ENCODE peak calls at places on chromosome 15, in nine cellular contexts. B, I, D, Y, K, R, N, T and Q are unnamed samples. For H3K9me3, the result is how much of the 10 kb centered on the place peaks cover.

GRCh38 chr15:51796777-51797474 is 32.5 kb upstream of the TMOD3 start:
- DNase-seq in B (no peak), I (peak), D (no peak), Y (no peak), K (no peak), R (no peak), N (no peak), T (no peak), Q (no peak)

GRCh38 chr15:96331141-96331941 is 841 bp downstream of the NR2F2 start:
- DNase-seq in B (peak), I (peak), D (no peak), Y (peak), K (no peak), R (no peak), N (peak), T (no peak), Q (peak)

GRCh38 chr15:49190586-49190985 is 20.5 kb downstream of the GALK2 start:
- DNase-seq in B (no peak), I (no peak), D (no peak), Y (no peak), K (no peak), R (no peak), N (no peak), T (no peak), Q (no peak)

GRCh38 chr15:89377842-89378698 is 43.4 kb upstream of the POLG start:
- DNase-seq in B (no peak), I (peak), D (no peak), Y (no peak), K (no peak), R (no peak), N (no peak), T (no peak), Q (peak)

GRCh38 chr15:59268199-59268979 is 61.7 kb downstream of the LDHAL6B start:
- DNase-seq in B (peak), I (no peak), D (no peak), Y (no peak), K (no peak), R (no peak), N (no peak), T (no peak), Q (no peak)

GRCh38 chr15:83835384-83836010 is 181.6 kb downstream of the ADAMTSL3 start:
- DNase-seq in B (no peak), I (no peak), D (no peak), Y (peak), K (no peak), R (no peak), N (no peak), T (no peak), Q (no peak)

GRCh38 chr15:52111517-52112202 is 915 bp downstream of the BCL2L10 start:
- DNase-seq in B (no peak), I (no peak), D (no peak), Y (no peak), K (no peak), R (no peak), N (no peak), T (no peak), Q (no peak)

GRCh38 chr15:99253381-99254090 is 2.3 kb downstream of the LRRC28 start:
- DNase-seq in B (peak), I (no peak), D (no peak), Y (no peak), K (no peak), R (no peak), N (no peak), T (no peak), Q (no peak)

GRCh38 chr15:62969442-62970089 is 73.0 kb upstream of the TPM1 start:
- DNase-seq in B (no peak), I (no peak), D (no peak), Y (no peak), K (no peak), R (no peak), N (no peak), T (no peak), Q (no peak)

GRCh38 chr15:95407534-95407933 is 923.0 kb upstream of the NR2F2 start:
- DNase-seq in B (no peak), I (no peak), D (no peak), Y (no peak), K (no peak), R (no peak), N (no peak), T (no peak), Q (no peak)

GRCh38 chr15:51931638-51932037 is 39.9 kb downstream of the LEO1 start:
- DNase-seq in B (peak), I (no peak), D (no peak), Y (no peak), K (no peak), R (no peak), N (no peak), T (no peak), Q (no peak)

GRCh38 chr15:74403981-74404563 is 29.7 kb downstream of the SEMA7A start:
- DNase-seq in B (no peak), I (no peak), D (no peak), Y (no peak), K (no peak), R (no peak), N (no peak), T (no peak), Q (no peak)

GRCh38 chr15:99148851-99149276 is 44.0 kb downstream of the SYNM start:
- DNase-seq in B (no peak), I (no peak), D (no peak), Y (no peak), K (no peak), R (peak), N (no peak), T (no peak), Q (no peak)

GRCh38 chr15:75125935-75126334 is 75.7 kb upstream of the C15orf39 start:
- DNase-seq in B (no peak), I (no peak), D (no peak), Y (no peak), K (no peak), R (no peak), N (no peak), T (no peak), Q (no peak)

GRCh38 chr15:33722673-33723015 is 245.7 kb upstream of the CHRM5 start:
- DNase-seq in B (no peak), I (no peak), D (no peak), Y (no peak), K (no peak), R (no peak), N (no peak), T (no peak), Q (no peak)
- H3K27ac ChIP-seq in B (no peak), I (no peak), D (no peak), Y (no peak), K (no peak), R (no peak), N (no peak), T (no peak), Q (no peak)

DNA sequence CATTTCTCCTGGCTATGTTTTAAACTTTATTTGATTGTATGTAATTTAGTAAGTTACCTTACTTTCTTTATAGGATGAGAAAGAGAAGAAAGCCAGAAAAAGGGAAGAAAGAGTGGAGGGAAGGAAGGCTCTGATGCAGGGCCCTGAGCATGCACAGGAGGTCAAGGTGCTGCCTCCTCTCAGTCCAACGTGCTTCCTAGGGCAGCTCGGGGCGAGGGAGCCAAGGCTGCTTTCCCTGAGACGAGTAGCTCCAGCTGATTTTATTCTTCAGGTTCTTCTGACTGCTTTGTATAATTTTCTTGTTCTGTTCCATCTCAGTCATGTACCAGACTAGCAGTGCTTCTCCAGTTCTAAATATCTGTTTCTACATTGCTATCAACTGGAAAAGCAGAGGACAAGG is 3.4 kb downstream of the CORO2B start:
- DNase-seq in B (no peak), I (no peak), D (no peak), Y (no peak), K (no peak), R (no peak), N (no peak), T (no peak), Q (no peak)
- H3K9me3 ChIP-seq in B (under half), I (under half), D (under half), Y (under half), K (under half), R (under half), N (under half), T (under half), Q (under half)

DNA sequence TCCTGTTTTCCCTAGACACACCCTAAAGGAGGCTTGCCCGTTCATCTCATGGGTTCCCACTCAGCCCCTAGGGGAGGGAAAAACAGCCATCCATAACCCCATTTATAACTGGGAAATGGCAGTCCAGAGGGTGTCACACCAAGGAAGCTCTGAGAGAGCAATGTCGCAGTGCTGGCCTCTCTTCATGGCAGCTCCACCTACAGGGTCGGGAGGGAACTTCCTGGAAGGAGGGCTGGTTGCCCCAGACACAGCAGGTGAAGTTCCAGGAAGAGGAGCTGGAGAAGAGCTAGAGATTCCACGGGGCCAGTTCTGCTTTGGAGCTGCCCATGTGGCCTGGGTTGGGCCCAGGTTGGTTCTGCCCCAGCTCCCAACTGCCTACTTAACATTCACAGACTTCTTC is 22.3 kb upstream of the LINGO1 start:
- DNase-seq in B (no peak), I (peak), D (peak), Y (no peak), K (no peak), R (no peak), N (peak), T (no peak), Q (no peak)
- TF ChIP-seq CTCF in B (no peak), I (peak), D (peak), Y (no peak), K (peak), R (peak), N (peak), T (no peak), Q (no peak)

GRCh38 chr15:28987337-28987736 is 101.6 kb downstream of the APBA2 start:
- DNase-seq in B (no peak), I (no peak), D (no peak), Y (no peak), K (no peak), R (no peak), N (no peak), T (no peak), Q (no peak)
- H3K27ac ChIP-seq in B (no peak), I (no peak), D (no peak), Y (no peak), K (no peak), R (no peak), N (no peak), T (no peak), Q (no peak)

DNA sequence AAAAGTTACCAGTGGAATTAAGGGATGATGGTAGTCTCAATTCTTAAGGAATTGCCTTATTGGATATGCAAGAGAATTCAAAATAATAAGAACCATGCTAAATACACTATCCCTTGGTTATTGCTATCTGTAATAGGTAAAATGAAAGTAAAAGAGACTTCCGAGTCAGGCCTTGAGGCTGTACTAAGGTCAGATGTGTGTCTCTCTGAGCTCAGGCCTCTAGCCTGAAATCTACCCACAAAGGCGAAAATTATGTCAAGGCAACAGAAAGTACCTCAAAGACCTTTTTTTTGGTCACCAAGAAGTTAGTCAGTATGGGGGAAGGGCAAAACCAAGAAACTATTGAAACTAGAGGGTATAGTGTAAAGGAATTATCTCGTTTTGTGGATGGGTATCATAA is 382.5 kb upstream of the SEMA6D start:
- DNase-seq in B (no peak), I (no peak), D (no peak), Y (no peak), K (no peak), R (peak), N (no peak), T (no peak), Q (no peak)
- H3K9me3 ChIP-seq in B (under half), I (under half), D (under half), Y (under half), K (under half), R (under half), N (under half), T (under half), Q (under half)

GRCh38 chr15:40337597-40337996 is 3.1 kb downstream of the CCDC9B start:
- DNase-seq in B (no peak), I (no peak), D (no peak), Y (no peak), K (no peak), R (no peak), N (no peak), T (no peak), Q (peak)

GRCh38 chr15:40334541-40334940 is 6.2 kb downstream of the CCDC9B start:
- DNase-seq in B (no peak), I (no peak), D (no peak), Y (no peak), K (no peak), R (no peak), N (no peak), T (no peak), Q (peak)

GRCh38 chr15:40334941-40335795 is 5.6 kb downstream of the CCDC9B start:
- DNase-seq in B (no peak), I (no peak), D (peak), Y (no peak), K (no peak), R (no peak), N (no peak), T (no peak), Q (peak)

GRCh38 chr15:40338041-40338657 is 2.6 kb downstream of the CCDC9B start:
- DNase-seq in B (peak), I (peak), D (peak), Y (peak), K (peak), R (peak), N (peak), T (peak), Q (peak)

GRCh38 chr15:40336129-40337122 is 4.3 kb downstream of the CCDC9B start:
- DNase-seq in B (no peak), I (no peak), D (no peak), Y (no peak), K (no peak), R (peak), N (peak), T (no peak), Q (peak)
- TF ChIP-seq CTCF in B (no peak), I (no peak), D (no peak), Y (no peak), K (no peak), R (peak), N (peak), T (no peak), Q (no peak)

DNA sequence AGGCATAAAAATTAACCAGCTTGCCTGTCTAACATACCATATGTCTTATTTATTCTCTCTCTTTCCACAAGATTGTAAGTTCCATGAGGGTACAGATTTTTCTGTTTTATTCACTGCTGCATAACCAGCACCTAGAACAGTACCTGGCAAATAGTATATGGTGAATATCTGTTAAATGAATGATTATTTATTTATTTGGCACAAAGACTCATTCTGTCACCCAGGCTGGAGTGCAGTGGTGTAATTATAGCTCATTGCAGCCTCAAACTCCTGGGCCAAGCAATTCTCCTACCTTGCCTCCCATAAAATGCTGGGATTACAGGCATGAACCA is 24.9 kb downstream of the DENND4A start:
- DNase-seq in B (no peak), I (no peak), D (no peak), Y (no peak), K (no peak), R (no peak), N (no peak), T (no peak), Q (no peak)
- H3K27ac ChIP-seq in B (no peak), I (peak), D (peak), Y (no peak), K (no peak), R (no peak), N (no peak), T (no peak), Q (no peak)

GRCh38 chr15:68281008-68281407 is 3.5 kb downstream of the FEM1B start:
- DNase-seq in B (no peak), I (no peak), D (no peak), Y (no peak), K (no peak), R (peak), N (no peak), T (no peak), Q (no peak)
- H3K9me3 ChIP-seq in B (under half), I (under half), D (under half), Y (under half), K (under half), R (under half), N (under half), T (under half), Q (under half)

GRCh38 chr15:28191832-28192231 is 92.7 kb upstream of the OCA2 start:
- DNase-seq in B (peak), I (peak), D (peak), Y (peak), K (peak), R (no peak), N (no peak), T (peak), Q (peak)
- TF ChIP-seq CTCF in B (peak), I (peak), D (peak), Y (peak), K (no peak), R (no peak), N (no peak), T (peak), Q (peak)

GRCh38 chr15:79016527-79017170 is 71.8 kb upstream of the CTSH start:
- DNase-seq in B (no peak), I (no peak), D (no peak), Y (no peak), K (no peak), R (no peak), N (no peak), T (no peak), Q (peak)
- H3K27ac ChIP-seq in B (no peak), I (no peak), D (no peak), Y (no peak), K (no peak), R (no peak), N (no peak), T (no peak), Q (no peak)